ENCODE peak calls at places on chromosomes 12 and 14, in seven cellular contexts. One of them, this sample, is unnamed.

GRCh38 chr14:100736269-100737180 is 9.8 kb downstream of the DLK1 start:
- DNase-seq in NCI-H1092: no peak
- DNase-seq in neural crest cell: no peak
- DNase-seq in CD4-positive, CD25-positive, alpha-beta regulatory T cell: no peak
- DNase-seq in germinal center: no peak
- DNase-seq in caudate nucleus: no peak
- DNase-seq in Calu3: no peak
- DNase-seq in this sample: peak; percentile 18

GRCh38 chr12:44885902-44886301 is 9.8 kb upstream of the NELL2 start:
- DNase-seq in CD4-positive, CD25-positive, alpha-beta regulatory T cell: no peak
- DNase-seq in germinal center: no peak
- DNase-seq in NCI-H1092: no peak
- DNase-seq in caudate nucleus: no peak
- DNase-seq in neural crest cell: no peak
- DNase-seq in Calu3: no peak
- DNase-seq in this sample: no peak

GRCh38 chr14:43031598-43031997 is 1424.9 kb downstream of the LRFN5 start:
- DNase-seq in neural crest cell: no peak
- DNase-seq in NCI-H1092: no peak
- DNase-seq in Calu3: no peak
- DNase-seq in caudate nucleus: no peak
- DNase-seq in germinal center: no peak
- DNase-seq in CD4-positive, CD25-positive, alpha-beta regulatory T cell: no peak
- DNase-seq in this sample: no peak

GRCh38 chr14:104439625-104440024 is 139.9 kb upstream of the C14orf180 start:
- DNase-seq in caudate nucleus: no peak
- DNase-seq in germinal center: no peak
- DNase-seq in Calu3: no peak
- DNase-seq in CD4-positive, CD25-positive, alpha-beta regulatory T cell: no peak
- DNase-seq in NCI-H1092: no peak
- DNase-seq in neural crest cell: no peak
- DNase-seq in this sample: no peak

GRCh38 chr12:111338096-111338495 is 30.8 kb downstream of the PHETA1 start:
- DNase-seq in CD4-positive, CD25-positive, alpha-beta regulatory T cell: no peak
- DNase-seq in NCI-H1092: no peak
- DNase-seq in caudate nucleus: no peak
- DNase-seq in Calu3: no peak
- DNase-seq in germinal center: no peak
- DNase-seq in neural crest cell: no peak
- DNase-seq in this sample: no peak

GRCh38 chr12:48580831-48581230 is 11.0 kb upstream of the LALBA start:
- DNase-seq in neural crest cell: no peak
- DNase-seq in NCI-H1092: no peak
- DNase-seq in CD4-positive, CD25-positive, alpha-beta regulatory T cell: no peak
- DNase-seq in Calu3: no peak
- DNase-seq in germinal center: no peak
- DNase-seq in caudate nucleus: no peak
- DNase-seq in this sample: no peak

GRCh38 chr12:80189241-80189640 is 89.9 kb downstream of the OTOGL start:
- DNase-seq in germinal center: no peak
- DNase-seq in neural crest cell: no peak
- DNase-seq in caudate nucleus: no peak
- DNase-seq in NCI-H1092: no peak
- DNase-seq in Calu3: no peak
- DNase-seq in CD4-positive, CD25-positive, alpha-beta regulatory T cell: no peak
- DNase-seq in this sample: no peak

GRCh38 chr14:31405599-31406251 is 14.6 kb downstream of the HEATR5A start:
- DNase-seq in Calu3: no peak
- DNase-seq in neural crest cell: no peak
- DNase-seq in CD4-positive, CD25-positive, alpha-beta regulatory T cell: no peak
- DNase-seq in germinal center: no peak
- DNase-seq in caudate nucleus: no peak
- DNase-seq in NCI-H1092: no peak
- DNase-seq in this sample: no peak

GRCh38 chr12:176321-177181 is 37.4 kb downstream of the SLC6A12 start:
- DNase-seq in Calu3: peak; percentile 19
- DNase-seq in germinal center: no peak
- DNase-seq in NCI-H1092: no peak
- DNase-seq in neural crest cell: no peak
- DNase-seq in CD4-positive, CD25-positive, alpha-beta regulatory T cell: no peak
- DNase-seq in caudate nucleus: peak; percentile 14
- DNase-seq in this sample: no peak

GRCh38 chr12:130549361-130549760 is 166.7 kb downstream of the RIMBP2 start:
- DNase-seq in caudate nucleus: no peak
- DNase-seq in germinal center: no peak
- DNase-seq in NCI-H1092: no peak
- DNase-seq in CD4-positive, CD25-positive, alpha-beta regulatory T cell: no peak
- DNase-seq in neural crest cell: no peak
- DNase-seq in Calu3: no peak
- DNase-seq in this sample: no peak

GRCh38 chr12:82144505-82144904 is 213.7 kb downstream of the CCDC59 start:
- DNase-seq in germinal center: no peak
- DNase-seq in caudate nucleus: no peak
- DNase-seq in Calu3: no peak
- DNase-seq in neural crest cell: no peak
- DNase-seq in CD4-positive, CD25-positive, alpha-beta regulatory T cell: no peak
- DNase-seq in NCI-H1092: no peak
- DNase-seq in this sample: no peak

GRCh38 chr14:33184587-33184986 is 245.9 kb downstream of the NPAS3 start:
- DNase-seq in neural crest cell: no peak
- DNase-seq in CD4-positive, CD25-positive, alpha-beta regulatory T cell: no peak
- DNase-seq in Calu3: no peak
- DNase-seq in caudate nucleus: no peak
- DNase-seq in NCI-H1092: peak; percentile 38
- DNase-seq in germinal center: no peak
- DNase-seq in this sample: no peak

GRCh38 chr14:57087841-57088240 is 180.9 kb downstream of the EXOC5 start:
- DNase-seq in CD4-positive, CD25-positive, alpha-beta regulatory T cell: no peak
- DNase-seq in neural crest cell: no peak
- DNase-seq in germinal center: no peak
- DNase-seq in Calu3: no peak
- DNase-seq in NCI-H1092: no peak
- DNase-seq in caudate nucleus: no peak
- DNase-seq in this sample: no peak

GRCh38 chr14:100822921-100823320 is 3.0 kb upstream of the MEG3 start:
- DNase-seq in NCI-H1092: no peak
- DNase-seq in neural crest cell: no peak
- DNase-seq in CD4-positive, CD25-positive, alpha-beta regulatory T cell: no peak
- DNase-seq in germinal center: no peak
- DNase-seq in Calu3: no peak
- DNase-seq in caudate nucleus: no peak
- DNase-seq in this sample: no peak

GRCh38 chr14:74852922-74853530 is 22.9 kb downstream of the PROX2 start:
- DNase-seq in neural crest cell: no peak
- DNase-seq in germinal center: no peak
- DNase-seq in CD4-positive, CD25-positive, alpha-beta regulatory T cell: no peak
- DNase-seq in NCI-H1092: no peak
- DNase-seq in caudate nucleus: no peak
- DNase-seq in Calu3: no peak
- DNase-seq in this sample: no peak

GRCh38 chr14:98018626-98019025 is 1221.4 kb downstream of the VRK1 start:
- DNase-seq in neural crest cell: no peak
- DNase-seq in caudate nucleus: no peak
- DNase-seq in germinal center: no peak
- DNase-seq in CD4-positive, CD25-positive, alpha-beta regulatory T cell: no peak
- DNase-seq in Calu3: no peak
- DNase-seq in NCI-H1092: no peak
- DNase-seq in this sample: no peak

GRCh38 chr14:75981426-75981825 is 369 bp downstream of the TGFB3 start:
- DNase-seq in Calu3: no peak
- DNase-seq in neural crest cell: no peak
- DNase-seq in NCI-H1092: peak; percentile 20
- DNase-seq in caudate nucleus: peak; percentile 51
- DNase-seq in germinal center: peak; percentile 50
- DNase-seq in CD4-positive, CD25-positive, alpha-beta regulatory T cell: peak; percentile 22
- DNase-seq in this sample: no peak

This sample was measured in 8988T.